ENCODE peak calls at places on chromosomes 6 and 20, in eight cellular contexts. P, W, D, N, S, K, Y and V are unnamed samples.
A peak's percentile ranks its signal among the peaks of the same experiment; 100 is the strongest.

GRCh38 chr6:28729501-28730402 is 194.0 kb downstream of the TRIM27 start:
- DNase-seq in P (no peak), W (no peak), D (no peak), N (peak; percentile 42), S (no peak), K (no peak), Y (no peak), V (no peak)

GRCh38 chr6:73732845-73733675 is 37.1 kb downstream of the CD109 start:
- DNase-seq in P (no peak), W (peak; percentile 49), D (peak; percentile 76), N (peak; percentile 83), S (peak; percentile 86), K (peak; percentile 76), Y (peak; percentile 65), V (no peak)

GRCh38 chr20:39004508-39004907 is 42.4 kb downstream of the DHX35 start:
- DNase-seq in P (no peak), W (no peak), D (no peak), N (no peak), S (no peak), K (no peak), Y (no peak), V (no peak)

GRCh38 chr20:50678213-50678898 is 13.0 kb downstream of the RIPOR3 start:
- DNase-seq in P (no peak), W (no peak), D (no peak), N (no peak), S (peak; percentile 77), K (no peak), Y (no peak), V (no peak)

GRCh38 chr6:153038378-153038777 is 35.9 kb upstream of the MTRF1L start:
- DNase-seq in P (no peak), W (no peak), D (peak; percentile 25), N (no peak), S (no peak), K (no peak), Y (no peak), V (no peak)

GRCh38 chr6:33356295-33356694 is 35.3 kb upstream of the KIFC1 start:
- DNase-seq in P (no peak), W (no peak), D (no peak), N (no peak), S (no peak), K (no peak), Y (no peak), V (no peak)

GRCh38 chr6:63804381-63804956 is 168.9 kb downstream of the PHF3 start:
- DNase-seq in P (peak; percentile 23), W (no peak), D (peak; percentile 88), N (no peak), S (peak; percentile 85), K (no peak), Y (no peak), V (no peak)

GRCh38 chr6:14658909-14659561 is 541.5 kb downstream of the CD83 start:
- DNase-seq in P (peak; percentile 56), W (no peak), D (peak; percentile 35), N (no peak), S (peak; percentile 57), K (no peak), Y (no peak), V (peak; percentile 35)

GRCh38 chr6:125829433-125829832 is 38.7 kb downstream of the NCOA7 start:
- DNase-seq in P (no peak), W (no peak), D (no peak), N (no peak), S (no peak), K (no peak), Y (no peak), V (no peak)

GRCh38 chr6:42344756-42345155 is 107.0 kb downstream of the TRERF1 start:
- DNase-seq in P (no peak), W (no peak), D (no peak), N (no peak), S (no peak), K (no peak), Y (no peak), V (no peak)

GRCh38 chr6:39428152-39428551 is 105.7 kb upstream of the KCNK16 start:
- DNase-seq in P (no peak), W (no peak), D (no peak), N (no peak), S (no peak), K (no peak), Y (no peak), V (no peak)

GRCh38 chr6:36656441-36656840 is 22.1 kb upstream of the CDKN1A start:
- DNase-seq in P (no peak), W (no peak), D (no peak), N (no peak), S (no peak), K (no peak), Y (no peak), V (no peak)

GRCh38 chr20:44959082-44959895 is 908 bp downstream of the TOMM34 start:
- DNase-seq in P (no peak), W (no peak), D (peak; percentile 58), N (peak; percentile 33), S (peak; percentile 51), K (no peak), Y (no peak), V (peak; percentile 56)

GRCh38 chr6:30556006-30556713 is at the start of gene GNL1:
- DNase-seq in P (peak; percentile 77), W (peak; percentile 95), D (peak; percentile 87), N (peak; percentile 98), S (peak; percentile 94), K (peak; percentile 94), Y (peak; percentile 98), V (peak; percentile 96)

GRCh38 chr6:167013067-167013466 is 13.9 kb downstream of the CEP43 start:
- DNase-seq in P (no peak), W (no peak), D (no peak), N (no peak), S (no peak), K (no peak), Y (no peak), V (no peak)

GRCh38 chr6:132797975-132798819 is at the start of gene SLC18B1:
- DNase-seq in P (no peak), W (no peak), D (no peak), N (peak; percentile 84), S (peak; percentile 44), K (peak; percentile 79), Y (no peak), V (peak; percentile 27)

GRCh38 chr20:38714308-38714707 is 10.0 kb upstream of the SLC32A1 start:
- DNase-seq in P (no peak), W (no peak), D (no peak), N (peak; percentile 22), S (no peak), K (no peak), Y (no peak), V (no peak)

GRCh38 chr6:49548613-49549304 is 1.7 kb upstream of the C6orf141 start:
- DNase-seq in P (no peak), W (no peak), D (no peak), N (peak; percentile 52), S (no peak), K (no peak), Y (no peak), V (no peak)

GRCh38 chr6:133132092-133132491 is 109.1 kb upstream of the EYA4 start:
- DNase-seq in P (no peak), W (no peak), D (no peak), N (no peak), S (no peak), K (no peak), Y (no peak), V (no peak)

GRCh38 chr6:153831350-153832078 is 207.5 kb upstream of the OPRM1 start:
- DNase-seq in P (no peak), W (no peak), D (no peak), N (peak; percentile 73), S (no peak), K (no peak), Y (no peak), V (no peak)

DNA sequence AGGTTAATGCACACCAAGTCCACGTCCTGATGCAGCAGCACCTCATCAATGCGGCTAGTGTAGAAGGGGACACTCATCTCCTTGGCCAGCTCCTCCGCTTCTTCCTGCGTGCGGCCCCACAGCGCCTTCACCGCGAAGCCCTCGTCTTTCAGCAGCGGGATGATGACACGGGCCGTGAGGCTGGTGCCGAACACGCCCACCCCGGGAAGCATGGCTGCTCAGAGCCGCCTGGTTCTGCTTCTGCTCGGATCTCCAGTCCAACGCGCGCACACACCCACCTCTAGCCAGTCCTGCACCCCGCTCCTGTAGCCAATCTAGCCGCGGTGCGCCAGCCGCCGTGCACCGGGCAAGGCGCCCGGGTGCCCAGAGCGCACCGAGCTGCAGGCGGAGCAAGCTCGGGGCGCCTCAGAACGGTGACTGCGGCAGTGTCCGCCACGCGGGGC is 700 bp downstream of the GFOD1 start:
- DNase-seq in P (no peak), W (no peak), D (peak; percentile 67), N (peak; percentile 63), S (peak; percentile 71), K (peak; percentile 80), Y (no peak), V (no peak)
- TF ChIP-seq CTCF in P (no peak), W (no peak), D (no peak), N (no peak), S (no peak), K (no peak), Y (no peak), V (no peak)

DNA sequence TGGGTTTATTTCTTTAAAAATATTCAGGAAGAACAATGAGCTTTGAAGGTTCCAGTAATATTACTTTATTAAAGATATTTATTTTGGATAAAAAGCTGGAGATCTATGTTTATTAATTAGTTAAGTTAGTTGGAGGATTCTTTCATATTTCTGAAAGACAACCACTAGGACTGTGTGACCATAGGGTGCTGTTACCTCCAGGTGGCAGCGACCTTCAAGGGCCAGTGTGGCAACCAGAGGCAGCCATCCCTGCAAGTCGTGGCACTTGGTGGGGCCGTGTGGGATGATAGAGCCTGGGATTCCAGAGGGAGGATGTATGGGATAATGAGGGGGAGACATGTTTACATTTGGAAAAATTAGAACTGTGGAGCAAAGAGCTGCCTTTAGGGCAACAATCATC is 95.5 kb upstream of the SCP2D1 start:
- DNase-seq in P (no peak), W (no peak), D (no peak), N (peak; percentile 25), S (no peak), K (no peak), Y (no peak), V (no peak)
- TF ChIP-seq CTCF in P (no peak), W (peak; percentile 26), D (no peak), N (peak; percentile 48), S (no peak), K (no peak), Y (no peak), V (no peak)

GRCh38 chr20:16530201-16530681 is 43.0 kb downstream of the KIF16B start:
- DNase-seq in P (no peak), W (peak; percentile 83), D (no peak), N (no peak), S (no peak), K (no peak), Y (no peak), V (no peak)
- TF ChIP-seq CTCF in P (no peak), W (no peak), D (no peak), N (no peak), S (no peak), K (no peak), Y (no peak), V (no peak)

DNA sequence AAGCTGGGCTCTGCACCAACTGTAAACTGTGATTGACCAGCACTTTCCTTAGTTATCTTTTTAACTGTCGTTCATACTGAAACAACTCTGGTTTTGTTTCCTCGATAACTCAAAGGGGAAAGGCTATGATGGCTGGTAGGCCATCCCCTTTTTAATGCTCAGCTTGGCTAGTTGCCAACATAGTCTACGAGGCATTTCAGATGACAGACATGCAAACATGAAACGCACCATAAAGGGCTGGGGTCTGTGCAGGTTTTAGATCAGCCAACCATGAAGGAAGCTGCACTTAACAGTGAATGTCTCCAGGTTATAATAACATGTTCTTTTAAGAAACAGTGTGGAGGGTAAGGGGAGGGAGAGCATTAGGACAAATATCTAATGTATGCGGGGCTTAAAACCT is 497.0 kb upstream of the ARID1B start:
- DNase-seq in P (no peak), W (no peak), D (no peak), N (no peak), S (no peak), K (no peak), Y (no peak), V (no peak)
- TF ChIP-seq CTCF in P (no peak), W (no peak), D (no peak), N (no peak), S (no peak), K (no peak), Y (no peak), V (no peak)